ENCODE peak calls at places on chromosomes 1 and 21, in four cellular contexts. One of them, this sample, is unnamed.

GRCh38 chr1:89910780-89911179 is 84.1 kb upstream of the ZNF326 start:
- DNase-seq in K562: no peak
- DNase-seq in lower leg skin: no peak
- DNase-seq in body of pancreas: no peak
- DNase-seq in this sample: no peak

GRCh38 chr1:32339363-32339978 is 3.4 kb upstream of the MARCKSL1 start:
- DNase-seq in K562: no peak
- DNase-seq in lower leg skin: no peak
- DNase-seq in body of pancreas: no peak
- DNase-seq in this sample: peak

GRCh38 chr1:106063510-106063909 is 993.0 kb upstream of the PRMT6 start:
- DNase-seq in K562: no peak
- DNase-seq in lower leg skin: no peak
- DNase-seq in body of pancreas: no peak
- DNase-seq in this sample: no peak

GRCh38 chr1:94092210-94092613 is 28.7 kb downstream of the ABCA4 start:
- DNase-seq in K562: no peak
- DNase-seq in lower leg skin: no peak
- DNase-seq in body of pancreas: no peak
- DNase-seq in this sample: peak

GRCh38 chr1:12712091-12712490 is 3.8 kb upstream of the AADACL3 start:
- DNase-seq in K562: no peak
- DNase-seq in lower leg skin: no peak
- DNase-seq in body of pancreas: no peak
- DNase-seq in this sample: no peak

GRCh38 chr1:171784779-171785178 is 3.3 kb downstream of the METTL13 start:
- DNase-seq in K562: no peak
- DNase-seq in lower leg skin: no peak
- DNase-seq in body of pancreas: no peak
- DNase-seq in this sample: peak

GRCh38 chr1:41152622-41153044 is 89.5 kb downstream of the SCMH1 start:
- DNase-seq in K562: no peak
- DNase-seq in lower leg skin: no peak
- DNase-seq in body of pancreas: no peak
- DNase-seq in this sample: no peak

GRCh38 chr1:111690306-111690617 is 48.9 kb downstream of the INKA2 start:
- DNase-seq in K562: no peak
- DNase-seq in lower leg skin: no peak
- DNase-seq in body of pancreas: peak
- DNase-seq in this sample: no peak

GRCh38 chr1:150441121-150441520 is 46.1 kb upstream of the TARS2 start:
- DNase-seq in K562: no peak
- DNase-seq in lower leg skin: no peak
- DNase-seq in body of pancreas: no peak
- DNase-seq in this sample: no peak

GRCh38 chr21:29342394-29342957 is 43.8 kb downstream of the BACH1 start:
- DNase-seq in K562: no peak
- DNase-seq in lower leg skin: peak
- DNase-seq in body of pancreas: peak
- DNase-seq in this sample: peak

GRCh38 chr1:179825798-179826460 is 51.7 kb downstream of the TOR1AIP2 start:
- DNase-seq in K562: no peak
- DNase-seq in lower leg skin: no peak
- DNase-seq in body of pancreas: no peak
- DNase-seq in this sample: no peak

GRCh38 chr1:235326719-235327558 is 1.0 kb downstream of the ARID4B start:
- DNase-seq in K562: peak
- DNase-seq in lower leg skin: peak
- DNase-seq in body of pancreas: peak
- DNase-seq in this sample: peak

GRCh38 chr1:61322769-61323168 is 240.4 kb downstream of the NFIA start:
- DNase-seq in K562: no peak
- DNase-seq in lower leg skin: no peak
- DNase-seq in body of pancreas: no peak
- DNase-seq in this sample: no peak

GRCh38 chr1:11794446-11795237 is 11.1 kb downstream of the MTHFR start:
- DNase-seq in K562: no peak
- DNase-seq in lower leg skin: no peak
- DNase-seq in body of pancreas: no peak
- DNase-seq in this sample: no peak

GRCh38 chr1:223825767-223826461 is 19.8 kb downstream of the TP53BP2 start:
- DNase-seq in K562: no peak
- DNase-seq in lower leg skin: no peak
- DNase-seq in body of pancreas: no peak
- DNase-seq in this sample: no peak

GRCh38 chr1:11979453-11979817 is 809 bp upstream of the MFN2 start:
- DNase-seq in K562: no peak
- DNase-seq in lower leg skin: no peak
- DNase-seq in body of pancreas: no peak
- DNase-seq in this sample: no peak

GRCh38 chr1:47384083-47384482 is 32.0 kb upstream of the FOXE3 start:
- DNase-seq in K562: no peak
- DNase-seq in lower leg skin: no peak
- DNase-seq in body of pancreas: no peak
- DNase-seq in this sample: no peak

GRCh38 chr1:231162970-231163830 is 1.3 kb downstream of the TRIM67 start:
- DNase-seq in K562: no peak
- DNase-seq in lower leg skin: no peak
- DNase-seq in body of pancreas: no peak
- DNase-seq in this sample: no peak

GRCh38 chr21:42571391-42572150 is 57.9 kb downstream of the SLC37A1 start:
- DNase-seq in K562: no peak
- DNase-seq in lower leg skin: no peak
- DNase-seq in body of pancreas: no peak
- DNase-seq in this sample: no peak

GRCh38 chr1:31593770-31594632 is 17.7 kb downstream of the TINAGL1 start:
- DNase-seq in K562: peak
- DNase-seq in lower leg skin: peak
- DNase-seq in body of pancreas: peak
- DNase-seq in this sample: peak

GRCh38 chr1:200916152-200916551 is 21.5 kb downstream of the INAVA start:
- DNase-seq in K562: peak
- DNase-seq in lower leg skin: no peak
- DNase-seq in body of pancreas: no peak
- DNase-seq in this sample: no peak

GRCh38 chr1:229714964-229715603 is 89.0 kb downstream of the URB2 start:
- DNase-seq in K562: peak
- DNase-seq in lower leg skin: no peak
- DNase-seq in body of pancreas: peak
- DNase-seq in this sample: peak

GRCh38 chr1:6770727-6771567 is 14.3 kb upstream of the CAMTA1 start:
- DNase-seq in K562: no peak
- DNase-seq in lower leg skin: no peak
- DNase-seq in body of pancreas: no peak
- DNase-seq in this sample: peak

GRCh38 chr1:23791434-23792047 is 596 bp downstream of the LYPLA2 start:
- DNase-seq in K562: peak
- DNase-seq in lower leg skin: no peak
- DNase-seq in body of pancreas: no peak
- DNase-seq in this sample: peak

GRCh38 chr1:94736073-94736472 is 84.1 kb upstream of the SLC44A3 start:
- DNase-seq in K562: no peak
- DNase-seq in lower leg skin: no peak
- DNase-seq in body of pancreas: no peak
- DNase-seq in this sample: no peak

DNA sequence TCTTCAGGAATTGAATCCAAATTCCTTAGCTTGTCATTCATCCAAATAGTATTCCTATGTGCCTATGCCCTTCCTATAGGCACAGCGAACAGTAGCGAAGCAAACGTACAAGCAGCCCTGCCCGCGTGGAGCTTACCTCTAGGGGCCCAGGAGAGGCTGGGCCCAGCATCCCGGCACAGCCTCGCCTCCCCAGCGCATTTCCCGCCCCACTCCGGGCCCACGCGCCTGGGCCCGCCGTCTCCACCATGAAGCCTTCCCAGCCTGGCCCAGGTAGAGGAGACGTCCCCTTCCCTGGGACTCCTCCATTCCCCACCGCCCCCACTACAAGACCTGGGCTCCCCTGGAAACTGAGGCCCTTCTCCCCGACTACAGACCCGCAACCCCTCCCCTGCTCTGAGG is 245 bp upstream of the TMEM269 start:
- DNase-seq in K562: no peak
- DNase-seq in lower leg skin: no peak
- DNase-seq in body of pancreas: no peak
- DNase-seq in this sample: no peak
- H3K4me3 ChIP-seq in K562: no peak
- H3K4me3 ChIP-seq in lower leg skin: no peak
- H3K4me3 ChIP-seq in body of pancreas: no peak
- H3K4me3 ChIP-seq in this sample: no peak

GRCh38 chr1:236540813-236541465 is 17.2 kb downstream of the LGALS8 start:
- DNase-seq in K562: no peak
- DNase-seq in lower leg skin: no peak
- DNase-seq in body of pancreas: no peak
- DNase-seq in this sample: no peak

GRCh38 chr1:236541710-236542109 is 17.9 kb downstream of the LGALS8 start:
- DNase-seq in K562: no peak
- DNase-seq in lower leg skin: no peak
- DNase-seq in body of pancreas: no peak
- DNase-seq in this sample: no peak

GRCh38 chr1:236545621-236546169 is 21.9 kb downstream of the LGALS8 start:
- DNase-seq in K562: no peak
- DNase-seq in lower leg skin: no peak
- DNase-seq in body of pancreas: no peak
- DNase-seq in this sample: no peak

DNA sequence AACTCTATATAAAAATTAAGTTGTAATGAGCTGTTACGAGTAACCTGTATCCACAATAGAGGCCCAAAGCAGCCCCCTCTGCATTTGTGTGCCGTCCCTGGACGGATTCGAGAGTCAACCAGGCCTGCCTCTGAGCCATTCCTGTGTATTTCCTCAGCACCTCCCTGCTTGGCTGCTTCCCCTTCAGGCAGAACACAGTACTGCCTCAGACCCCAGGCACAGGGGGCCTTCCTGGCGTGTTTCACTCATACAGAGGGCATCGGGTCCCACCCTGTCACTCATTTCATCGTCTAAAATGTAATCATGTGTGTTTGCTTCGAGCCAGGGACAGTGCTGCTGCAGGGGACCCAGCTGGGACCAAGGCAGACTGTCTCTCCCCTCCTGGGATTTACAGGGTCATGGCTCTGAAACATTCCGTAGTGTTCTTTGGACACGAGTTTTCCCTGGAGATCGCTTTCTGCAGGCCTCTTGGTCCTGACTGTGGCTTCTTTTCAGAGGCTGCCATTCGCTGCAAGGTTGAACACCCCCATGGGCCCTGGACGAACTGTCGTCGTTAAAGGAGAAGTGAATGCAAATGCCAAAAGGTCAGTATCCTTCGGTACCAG is 19.4 kb downstream of the LGALS8 start:
- DNase-seq in K562: no peak
- DNase-seq in lower leg skin: no peak
- DNase-seq in body of pancreas: no peak
- DNase-seq in this sample: no peak
- TF ChIP-seq CTCF in K562: no peak
- TF ChIP-seq CTCF in lower leg skin: no peak
- TF ChIP-seq CTCF in body of pancreas: no peak
- TF ChIP-seq CTCF in this sample: no peak

DNA sequence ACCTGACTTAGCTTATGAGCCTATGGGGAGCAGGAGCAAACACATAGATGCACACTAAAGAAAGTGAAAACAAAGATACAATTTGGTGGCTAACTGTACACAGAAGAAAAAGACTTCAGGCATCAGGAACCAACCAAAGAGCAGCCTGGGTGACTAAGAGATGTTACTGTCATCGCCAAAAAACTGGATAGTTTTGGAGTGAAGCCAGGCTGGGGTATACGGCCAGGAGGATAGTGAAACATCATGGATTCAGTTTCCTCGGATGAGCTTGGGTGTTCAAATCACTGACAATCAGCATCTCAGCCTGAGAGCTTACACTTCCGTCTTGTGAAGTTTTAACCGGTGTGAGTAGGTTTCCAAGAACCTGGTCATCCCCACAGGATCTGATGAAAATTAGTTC is 113.8 kb upstream of the BACE2 start:
- DNase-seq in K562: no peak
- DNase-seq in lower leg skin: no peak
- DNase-seq in body of pancreas: no peak
- DNase-seq in this sample: no peak
- H3K4me3 ChIP-seq in K562: no peak
- H3K4me3 ChIP-seq in lower leg skin: no peak
- H3K4me3 ChIP-seq in body of pancreas: no peak
- H3K4me3 ChIP-seq in this sample: no peak

GRCh38 chr1:207933205-207933800 is 22.4 kb upstream of the CD34 start:
- DNase-seq in K562: no peak
- DNase-seq in lower leg skin: no peak
- DNase-seq in body of pancreas: no peak
- DNase-seq in this sample: no peak

GRCh38 chr1:207937204-207937603 is 26.3 kb upstream of the CD34 start:
- DNase-seq in K562: no peak
- DNase-seq in lower leg skin: no peak
- DNase-seq in body of pancreas: no peak
- DNase-seq in this sample: no peak

GRCh38 chr1:207938016-207938415 is 27.1 kb upstream of the CD34 start:
- DNase-seq in K562: no peak
- DNase-seq in lower leg skin: no peak
- DNase-seq in body of pancreas: peak
- DNase-seq in this sample: no peak

DNA sequence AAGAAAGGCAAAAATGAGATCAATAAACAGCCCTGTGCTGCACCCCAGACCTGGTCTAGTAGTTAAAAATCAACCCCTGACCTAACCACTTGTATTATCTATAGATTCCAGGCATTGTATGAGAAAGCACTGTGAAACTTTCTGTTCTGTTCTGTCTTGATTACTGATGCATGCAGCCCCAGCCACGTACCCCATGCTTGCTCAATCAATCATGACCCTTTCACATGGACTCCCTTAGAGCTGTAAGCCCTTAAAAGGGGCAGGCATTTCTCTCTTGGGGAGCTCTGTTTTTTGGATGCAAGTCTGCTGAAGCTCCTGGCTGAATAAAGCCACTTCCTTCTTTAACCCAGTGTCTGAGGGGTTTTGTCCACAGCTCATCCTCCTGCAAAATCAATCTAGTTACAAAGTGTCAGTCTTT is 24.2 kb upstream of the CD34 start:
- DNase-seq in K562: no peak
- DNase-seq in lower leg skin: no peak
- DNase-seq in body of pancreas: no peak
- DNase-seq in this sample: peak
- TF ChIP-seq CTCF in K562: no peak
- TF ChIP-seq CTCF in lower leg skin: no peak
- TF ChIP-seq CTCF in body of pancreas: no peak
- TF ChIP-seq CTCF in this sample: no peak

This sample was measured in GM12865.